ENCODE peak calls at places on chromosome 10, in four cellular contexts. One of them, this sample, is unnamed.

GRCh38 chr10:111267673-111268072 is 190.8 kb downstream of the ADRA2A start:
- DNase-seq in A549: no peak
- DNase-seq in ovary: no peak
- DNase-seq in SK-N-SH: no peak
- DNase-seq in this sample: no peak

GRCh38 chr10:113534428-113534827 is 18.4 kb upstream of the HABP2 start:
- DNase-seq in A549: no peak
- DNase-seq in ovary: no peak
- DNase-seq in SK-N-SH: no peak
- DNase-seq in this sample: no peak

GRCh38 chr10:58412502-58412961 is 27.3 kb downstream of the TFAM start:
- DNase-seq in A549: peak
- DNase-seq in ovary: no peak
- DNase-seq in SK-N-SH: no peak
- DNase-seq in this sample: no peak

GRCh38 chr10:113780681-113781250 is 29.3 kb downstream of the PLEKHS1 start:
- DNase-seq in A549: no peak
- DNase-seq in ovary: no peak
- DNase-seq in SK-N-SH: peak
- DNase-seq in this sample: no peak

GRCh38 chr10:132710746-132711617 is 75.0 kb downstream of the NKX6-2 start:
- DNase-seq in A549: no peak
- DNase-seq in ovary: peak
- DNase-seq in SK-N-SH: no peak
- DNase-seq in this sample: peak

GRCh38 chr10:98425511-98426352 is 10.8 kb upstream of the PYROXD2 start:
- DNase-seq in A549: peak
- DNase-seq in ovary: no peak
- DNase-seq in SK-N-SH: peak
- DNase-seq in this sample: no peak

GRCh38 chr10:93346060-93346459 is 136.1 kb downstream of the MYOF start:
- DNase-seq in A549: no peak
- DNase-seq in ovary: no peak
- DNase-seq in SK-N-SH: no peak
- DNase-seq in this sample: no peak

GRCh38 chr10:70683601-70684329 is 11.5 kb downstream of the ADAMTS14 start:
- DNase-seq in A549: no peak
- DNase-seq in ovary: no peak
- DNase-seq in SK-N-SH: no peak
- DNase-seq in this sample: no peak

GRCh38 chr10:29702288-29703164 is 67.8 kb upstream of the SVIL start:
- DNase-seq in A549: no peak
- DNase-seq in ovary: no peak
- DNase-seq in SK-N-SH: no peak
- DNase-seq in this sample: no peak

GRCh38 chr10:126634347-126634746 is 36.1 kb downstream of the C10orf90 start:
- DNase-seq in A549: no peak
- DNase-seq in ovary: no peak
- DNase-seq in SK-N-SH: no peak
- DNase-seq in this sample: no peak

GRCh38 chr10:46046261-46046660 is at the start of gene MSMB:
- DNase-seq in A549: no peak
- DNase-seq in ovary: no peak
- DNase-seq in SK-N-SH: no peak
- DNase-seq in this sample: no peak

GRCh38 chr10:95663496-95663895 is 7.0 kb upstream of the ALDH18A1 start:
- DNase-seq in A549: no peak
- DNase-seq in ovary: no peak
- DNase-seq in SK-N-SH: no peak
- DNase-seq in this sample: no peak

GRCh38 chr10:128078136-128078969 is 47.9 kb downstream of the MKI67 start:
- DNase-seq in A549: peak
- DNase-seq in ovary: no peak
- DNase-seq in SK-N-SH: peak
- DNase-seq in this sample: peak

GRCh38 chr10:36182059-36182654 is 540.1 kb upstream of the FZD8 start:
- DNase-seq in A549: peak
- DNase-seq in ovary: no peak
- DNase-seq in SK-N-SH: no peak
- DNase-seq in this sample: no peak

GRCh38 chr10:87927091-87927490 is 63.7 kb downstream of the PTEN start:
- DNase-seq in A549: no peak
- DNase-seq in ovary: no peak
- DNase-seq in SK-N-SH: no peak
- DNase-seq in this sample: no peak

GRCh38 chr10:100020161-100020882 is 10.6 kb upstream of the DNMBP start:
- DNase-seq in A549: peak
- DNase-seq in ovary: no peak
- DNase-seq in SK-N-SH: no peak
- DNase-seq in this sample: no peak

GRCh38 chr10:78267598-78267997 is 233.9 kb downstream of the RPS24 start:
- DNase-seq in A549: no peak
- DNase-seq in ovary: no peak
- DNase-seq in SK-N-SH: peak
- DNase-seq in this sample: no peak

GRCh38 chr10:25907247-25907646 is 26.8 kb upstream of the MYO3A start:
- DNase-seq in A549: no peak
- DNase-seq in ovary: no peak
- DNase-seq in SK-N-SH: no peak
- DNase-seq in this sample: no peak

GRCh38 chr10:125149278-125150047 is 10.9 kb downstream of the CTBP2 start:
- DNase-seq in A549: peak
- DNase-seq in ovary: peak
- DNase-seq in SK-N-SH: no peak
- DNase-seq in this sample: peak
- TF ChIP-seq EP300 in A549: no peak
- TF ChIP-seq EP300 in ovary: no peak
- TF ChIP-seq EP300 in SK-N-SH: no peak
- TF ChIP-seq EP300 in this sample: no peak

DNA sequence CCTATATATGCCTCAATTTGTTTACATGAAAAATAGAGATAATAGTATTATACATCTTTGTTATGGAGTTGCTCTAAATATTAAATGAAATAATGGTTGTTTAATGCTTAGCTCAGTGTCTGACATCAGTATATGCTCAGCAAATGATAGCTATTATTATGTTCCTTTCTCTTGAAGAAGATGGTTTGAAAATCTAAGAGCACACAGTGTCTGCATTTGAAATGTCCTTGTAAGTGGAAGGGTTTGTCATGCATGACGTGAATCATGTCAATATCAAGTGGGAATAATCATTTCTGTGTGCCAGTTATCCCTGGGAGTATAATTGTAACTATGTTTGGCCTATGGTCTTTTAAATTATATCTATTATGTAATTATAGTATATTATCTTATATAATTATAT is 377.5 kb upstream of the SORCS1 start:
- DNase-seq in A549: no peak
- DNase-seq in ovary: no peak
- DNase-seq in SK-N-SH: no peak
- DNase-seq in this sample: no peak
- TF ChIP-seq EP300 in A549: no peak
- TF ChIP-seq EP300 in ovary: no peak
- TF ChIP-seq EP300 in SK-N-SH: no peak
- TF ChIP-seq EP300 in this sample: no peak

GRCh38 chr10:122485670-122486069 is 24.3 kb downstream of the HTRA1 start:
- DNase-seq in A549: no peak
- DNase-seq in ovary: peak
- DNase-seq in SK-N-SH: no peak
- DNase-seq in this sample: no peak
- TF ChIP-seq EP300 in A549: no peak
- TF ChIP-seq EP300 in ovary: no peak
- TF ChIP-seq EP300 in SK-N-SH: no peak
- TF ChIP-seq EP300 in this sample: no peak

GRCh38 chr10:536371-536925 is 153.0 kb downstream of the DIP2C start:
- DNase-seq in A549: no peak
- DNase-seq in ovary: no peak
- DNase-seq in SK-N-SH: no peak
- DNase-seq in this sample: no peak
- TF ChIP-seq EP300 in A549: no peak
- TF ChIP-seq EP300 in ovary: no peak
- TF ChIP-seq EP300 in SK-N-SH: no peak
- TF ChIP-seq EP300 in this sample: no peak

GRCh38 chr10:31942892-31943291 is 14.3 kb upstream of the ARHGAP12 start:
- DNase-seq in A549: peak
- DNase-seq in ovary: no peak
- DNase-seq in SK-N-SH: no peak
- DNase-seq in this sample: no peak
- TF ChIP-seq EP300 in A549: peak
- TF ChIP-seq EP300 in ovary: no peak
- TF ChIP-seq EP300 in SK-N-SH: no peak
- TF ChIP-seq EP300 in this sample: no peak

DNA sequence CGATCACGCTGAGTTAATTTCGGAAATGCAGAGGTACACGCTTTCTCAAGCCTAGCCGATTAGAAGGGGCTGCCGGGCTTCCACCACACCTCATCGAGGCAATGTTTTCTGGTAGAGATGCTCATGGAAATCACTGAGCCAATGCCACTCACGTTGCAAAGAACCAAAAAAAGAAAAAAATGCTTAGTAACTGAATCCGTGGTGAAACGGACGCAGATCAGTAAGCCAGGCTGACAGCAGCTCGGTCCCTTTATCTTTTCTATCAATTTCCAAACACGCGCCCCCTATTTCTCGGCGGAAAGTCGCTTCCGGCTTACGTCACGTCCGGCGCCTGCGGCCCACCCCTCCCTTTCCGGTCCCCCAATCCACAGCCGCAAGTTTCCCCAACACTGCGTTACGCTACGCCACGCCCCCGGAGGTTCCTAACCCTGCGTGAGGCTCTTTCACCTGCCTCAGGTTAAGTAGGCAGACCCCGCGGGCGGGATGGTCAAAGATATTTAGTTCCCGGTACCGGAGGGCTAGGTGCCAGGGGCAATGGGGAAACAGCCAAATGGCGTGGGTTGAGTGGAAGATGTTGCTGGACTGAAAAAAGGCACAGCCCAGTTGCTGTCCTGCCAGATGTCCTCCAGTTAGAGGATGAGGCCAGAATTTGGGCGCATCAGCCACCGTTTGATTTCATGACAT is at the start of gene NSUN6:
- DNase-seq in A549: peak
- DNase-seq in ovary: peak
- DNase-seq in SK-N-SH: peak
- DNase-seq in this sample: peak
- TF ChIP-seq EP300 in A549: no peak
- TF ChIP-seq EP300 in ovary: no peak
- TF ChIP-seq EP300 in SK-N-SH: no peak
- TF ChIP-seq EP300 in this sample: peak

GRCh38 chr10:49745756-49746155 is 16.4 kb downstream of the OGDHL start:
- DNase-seq in A549: no peak
- DNase-seq in ovary: no peak
- DNase-seq in SK-N-SH: no peak
- DNase-seq in this sample: no peak

GRCh38 chr10:49748006-49748405 is 14.1 kb downstream of the OGDHL start:
- DNase-seq in A549: no peak
- DNase-seq in ovary: no peak
- DNase-seq in SK-N-SH: peak
- DNase-seq in this sample: no peak

GRCh38 chr10:49746626-49747302 is 15.4 kb downstream of the OGDHL start:
- DNase-seq in A549: no peak
- DNase-seq in ovary: no peak
- DNase-seq in SK-N-SH: no peak
- DNase-seq in this sample: no peak

GRCh38 chr10:49749144-49749543 is 13.0 kb downstream of the OGDHL start:
- DNase-seq in A549: no peak
- DNase-seq in ovary: no peak
- DNase-seq in SK-N-SH: no peak
- DNase-seq in this sample: peak

DNA sequence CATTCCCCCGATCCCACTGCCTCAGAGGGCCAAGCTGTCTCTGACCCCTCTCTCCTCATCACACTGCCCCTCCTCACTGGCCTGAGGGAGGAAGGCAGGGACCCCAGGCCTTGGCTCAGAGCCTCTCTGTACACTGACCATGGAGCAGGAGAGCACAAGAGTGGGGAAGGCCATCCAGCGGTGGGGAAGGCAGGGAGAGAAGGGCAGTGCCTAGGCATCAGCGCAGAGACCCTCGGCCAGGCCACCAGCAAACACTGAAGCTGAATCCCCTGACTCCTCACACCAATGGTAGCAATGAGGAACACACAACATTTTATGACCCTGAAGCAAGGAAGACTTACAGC is 14.8 kb downstream of the OGDHL start:
- DNase-seq in A549: no peak
- DNase-seq in ovary: no peak
- DNase-seq in SK-N-SH: no peak
- DNase-seq in this sample: no peak
- TF ChIP-seq EP300 in A549: no peak
- TF ChIP-seq EP300 in ovary: no peak
- TF ChIP-seq EP300 in SK-N-SH: no peak
- TF ChIP-seq EP300 in this sample: no peak

DNA sequence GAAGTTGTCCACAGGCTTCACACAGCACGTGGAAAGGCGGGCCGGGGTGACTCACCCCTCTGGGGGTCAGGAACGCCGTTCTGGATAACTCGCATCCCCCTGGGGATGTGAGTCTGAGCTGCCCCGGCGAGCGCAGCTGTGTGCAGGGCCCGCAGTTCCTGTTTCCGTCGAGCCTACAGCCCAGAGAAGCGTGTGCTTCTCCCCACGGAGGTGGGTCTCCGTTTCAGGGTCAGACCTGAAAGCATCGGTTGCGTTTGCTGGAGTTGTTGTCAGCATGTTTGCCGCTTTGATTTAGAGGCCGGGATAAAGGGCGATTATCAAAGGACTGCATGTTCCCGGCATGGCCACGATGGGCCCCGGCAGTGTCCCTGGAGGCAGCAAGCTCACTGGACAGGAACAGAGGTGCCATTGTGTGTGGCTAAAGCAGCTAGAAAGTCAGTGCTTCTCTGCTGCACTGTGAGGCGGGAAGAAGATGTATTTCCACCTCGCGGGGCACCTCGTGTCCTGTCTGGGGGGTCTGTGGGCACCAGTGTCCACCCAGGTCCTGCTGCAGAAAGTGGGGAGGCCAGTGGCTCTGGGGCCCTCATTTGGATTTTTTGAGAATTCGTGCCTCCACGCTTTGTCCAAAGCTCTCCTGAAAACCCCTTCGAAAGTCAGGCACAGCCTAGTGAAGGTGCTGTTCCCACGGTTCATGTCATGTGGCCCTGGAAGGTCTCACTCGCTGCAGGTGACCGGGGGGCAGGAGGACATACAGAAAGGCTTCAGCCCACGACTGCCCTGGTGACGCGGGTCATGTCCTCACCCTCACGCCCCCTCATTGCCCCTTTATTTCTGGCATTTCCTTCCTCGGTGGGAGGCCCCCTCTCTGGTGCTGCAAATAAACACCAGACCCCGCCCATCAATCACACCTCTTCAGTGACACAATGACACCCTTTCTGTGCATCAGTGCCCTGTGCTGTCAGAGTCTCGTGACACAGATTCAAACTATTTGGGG is 27.4 kb upstream of the GDI2 start:
- DNase-seq in A549: no peak
- DNase-seq in ovary: no peak
- DNase-seq in SK-N-SH: no peak
- DNase-seq in this sample: no peak
- TF ChIP-seq EP300 in A549: no peak
- TF ChIP-seq EP300 in ovary: no peak
- TF ChIP-seq EP300 in SK-N-SH: no peak
- TF ChIP-seq EP300 in this sample: no peak

This sample was measured in suprapubic skin.